ENCODE peak calls at places on chromosomes 7 and 10, in six cellular contexts. F is GM12878, A is OCI-LY7, B is testis, E is IMR-90, C is cardiac muscle cell. I is an unnamed sample. For H3K36me3 and H3K4me1, the result is how much of the 10 kb centered on the place peaks cover.

GRCh38 chr10:86400705-86401587 is 34.4 kb upstream of the GRID1 start:
- DNase-seq in F (no peak), E (no peak), A (peak), B (peak), C (peak), I (no peak)

GRCh38 chr10:121935702-121936101 is 7.9 kb upstream of the ATE1 start:
- DNase-seq in E (no peak), B (no peak), C (no peak), A (no peak), F (no peak), I (no peak)

GRCh38 chr7:115356139-115356746 is 434.3 kb downstream of the MDFIC start:
- DNase-seq in C (peak), F (no peak), E (peak), A (peak), B (peak), I (no peak)

GRCh38 chr10:125457406-125457805 is 225.6 kb downstream of the TEX36 start:
- DNase-seq in A (no peak), B (no peak), E (no peak), C (no peak), F (no peak), I (peak)

GRCh38 chr10:97016728-97017473 is 168.9 kb downstream of the SLIT1 start:
- DNase-seq in B (no peak), A (peak), F (peak), C (no peak), E (no peak), I (no peak)

GRCh38 chr10:72691470-72692056 is 380 bp upstream of the MCU start:
- DNase-seq in A (no peak), E (peak), C (no peak), F (peak), B (no peak), I (no peak)

GRCh38 chr7:95586951-95587301 is 9.4 kb downstream of the PDK4 start:
- DNase-seq in E (no peak), A (no peak), C (no peak), F (no peak), B (no peak), I (no peak)

GRCh38 chr10:110798340-110798739 is 73.4 kb upstream of the PDCD4 start:
- DNase-seq in A (no peak), B (no peak), C (no peak), E (no peak), F (no peak), I (no peak)

GRCh38 chr7:100897111-100897608 is 1.5 kb upstream of the ACHE start:
- DNase-seq in F (no peak), A (peak), E (no peak), C (peak), B (peak), I (no peak)

GRCh38 chr7:55552320-55553086 is 19.8 kb downstream of the VOPP1 start:
- DNase-seq in B (no peak), E (peak), A (no peak), C (no peak), F (no peak), I (no peak)

GRCh38 chr7:127437772-127438330 is 45.3 kb upstream of the ZNF800 start:
- DNase-seq in F (no peak), C (no peak), E (peak), B (no peak), A (no peak), I (no peak)

GRCh38 chr7:40531946-40532345 is 397.1 kb downstream of the SUGCT start:
- DNase-seq in B (no peak), F (no peak), E (no peak), C (no peak), A (no peak), I (no peak)

GRCh38 chr7:80335473-80336232 is 176.2 kb downstream of the GNAT3 start:
- DNase-seq in C (no peak), F (no peak), E (peak), B (peak), A (no peak), I (no peak)

GRCh38 chr10:77201135-77202111 is 436.2 kb downstream of the KCNMA1 start:
- DNase-seq in F (no peak), A (no peak), E (peak), C (no peak), B (no peak), I (no peak)

GRCh38 chr10:103316087-103316486 is 34.9 kb downstream of the PCGF6 start:
- DNase-seq in F (no peak), B (no peak), C (no peak), E (no peak), A (no peak), I (no peak)
- H3K36me3 ChIP-seq in F (under half), B (under half), C (under half), E (under half), A (half or more), I (half or more)

GRCh38 chr10:29603516-29603915 is 31.3 kb downstream of the SVIL start:
- DNase-seq in A (no peak), F (no peak), E (no peak), B (no peak), C (no peak), I (no peak)
- H3K4me1 ChIP-seq in A (under half), F (under half), E (under half), B (under half), C (under half), I (half or more)

DNA sequence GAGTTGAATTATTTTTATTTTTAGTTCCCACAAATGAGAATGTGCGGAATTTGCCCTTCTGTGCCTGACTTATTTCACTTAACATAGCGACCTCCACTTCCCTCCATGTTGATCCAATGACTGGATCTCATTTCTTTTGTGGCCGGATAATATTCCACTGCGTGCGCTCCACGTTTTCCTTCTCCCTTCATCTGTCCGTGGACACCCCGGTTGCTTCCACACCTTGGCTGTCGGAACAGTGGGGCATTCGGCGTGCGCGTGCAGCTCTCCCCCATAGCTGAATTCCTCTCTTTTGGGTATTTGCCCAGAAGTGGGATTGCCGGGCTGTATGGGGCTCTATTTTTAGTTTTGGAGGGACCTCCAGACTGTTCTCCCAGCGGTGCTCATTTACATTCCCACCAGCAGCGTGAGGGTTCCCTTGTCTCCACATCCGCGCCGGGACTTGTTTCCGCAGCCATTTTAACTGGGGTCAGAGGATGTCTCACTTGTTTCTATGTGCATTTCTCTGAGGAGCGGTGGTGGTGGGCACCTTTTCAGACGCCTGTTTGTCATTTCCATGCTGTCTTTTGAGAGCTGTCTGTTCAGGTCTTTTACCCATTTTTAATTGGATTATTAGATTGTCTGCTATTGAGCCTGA is 50.9 kb upstream of the SUN1 start:
- DNase-seq in A (no peak), F (no peak), C (no peak), B (peak), E (no peak), I (no peak)
- H3K36me3 ChIP-seq in A (half or more), F (under half), C (under half), B (under half), E (under half), I (half or more)

DNA sequence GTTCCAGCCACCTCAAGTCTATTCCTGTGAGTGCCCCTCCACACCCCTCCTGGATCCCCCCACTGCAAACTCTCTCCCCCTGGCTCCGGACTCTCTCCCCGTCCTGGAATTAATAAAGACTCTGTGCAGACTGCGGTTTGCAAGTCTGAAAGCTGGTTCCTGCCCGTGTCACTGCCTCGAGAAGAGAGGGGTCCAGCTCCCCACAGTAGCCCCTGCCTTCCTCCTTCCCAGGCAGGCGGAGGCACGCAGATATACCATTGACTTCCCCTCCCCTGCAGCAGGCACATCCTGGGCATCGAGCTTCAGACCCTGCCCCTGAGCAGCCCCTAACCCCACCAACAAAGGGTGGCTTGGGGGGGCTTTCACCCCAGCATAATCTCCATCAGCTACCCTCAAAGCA is 2.2 kb upstream of the ELN start:
- DNase-seq in C (no peak), A (no peak), E (no peak), F (no peak), B (no peak), I (no peak)
- H3K4me1 ChIP-seq in C (under half), A (under half), E (under half), F (under half), B (under half), I (half or more)

GRCh38 chr7:155737590-155737989 is 74.7 kb downstream of the SHH start:
- DNase-seq in A (no peak), E (no peak), C (no peak), B (no peak), F (no peak), I (no peak)
- H3K36me3 ChIP-seq in A (half or more), E (under half), C (under half), B (under half), F (under half), I (half or more)

GRCh38 chr10:10797467-10797866 is 220.2 kb upstream of the CELF2 start:
- DNase-seq in E (no peak), B (peak), A (no peak), F (no peak), C (no peak), I (no peak)
- H3K4me1 ChIP-seq in E (under half), B (under half), A (under half), F (under half), C (under half), I (half or more)

GRCh38 chr10:45398595-45398994 is 24.6 kb downstream of the ALOX5 start:
- DNase-seq in B (no peak), F (no peak), E (no peak), C (no peak), A (no peak), I (no peak)
- H3K36me3 ChIP-seq in B (under half), F (under half), E (under half), C (under half), A (half or more), I (under half)